ENCODE peak calls at places on chromosome 2, in six cellular contexts. E is pancreas, F is sigmoid colon, S is lung, V is lower lobe of right lung, L is left ventricle myocardium inferior. X is an unnamed sample. For H3K27me3, the result is how much of the 10 kb centered on the place peaks cover.

GRCh38 chr2:200156140-200156858 is 150.2 kb upstream of the SPATS2L start:
- DNase-seq in E (no peak), F (no peak), S (no peak), V (no peak), L (no peak), X (no peak)

GRCh38 chr2:180676520-180676919 is 303.9 kb upstream of the UBE2E3 start:
- DNase-seq in E (no peak), F (no peak), S (no peak), V (no peak), L (no peak), X (no peak)

GRCh38 chr2:52501715-52502475 is 1265.7 kb upstream of the CHAC2 start:
- DNase-seq in E (no peak), F (no peak), S (no peak), V (no peak), L (no peak), X (no peak)

GRCh38 chr2:200905618-200906296 is 16.6 kb downstream of the NIF3L1 start:
- DNase-seq in E (peak), F (no peak), S (peak), V (peak), L (peak), X (no peak)

GRCh38 chr2:62467475-62468321 is 38.3 kb downstream of the TMEM17 start:
- DNase-seq in E (no peak), F (no peak), S (peak), V (peak), L (peak), X (no peak)

GRCh38 chr2:158671381-158672245 is 123.5 kb upstream of the DAPL1 start:
- DNase-seq in E (no peak), F (no peak), S (no peak), V (no peak), L (no peak), X (no peak)

GRCh38 chr2:767440-767839 is 90.2 kb upstream of the TMEM18 start:
- DNase-seq in E (no peak), F (no peak), S (no peak), V (no peak), L (no peak), X (peak)

GRCh38 chr2:164910091-164910899 is 45.0 kb downstream of the SLC38A11 start:
- DNase-seq in E (no peak), F (no peak), S (no peak), V (no peak), L (no peak), X (peak)

GRCh38 chr2:74876081-74876886 is 42.4 kb downstream of the HK2 start:
- DNase-seq in E (no peak), F (no peak), S (no peak), V (no peak), L (no peak), X (peak)

GRCh38 chr2:43110442-43110871 is 115.9 kb downstream of the ZFP36L2 start:
- DNase-seq in E (no peak), F (peak), S (no peak), V (no peak), L (peak), X (no peak)

GRCh38 chr2:213175673-213176247 is 24.3 kb upstream of the IKZF2 start:
- DNase-seq in E (no peak), F (no peak), S (no peak), V (no peak), L (no peak), X (no peak)

GRCh38 chr2:80499095-80499494 is 194.5 kb upstream of the LRRTM1 start:
- DNase-seq in E (no peak), F (no peak), S (no peak), V (no peak), L (no peak), X (no peak)

GRCh38 chr2:76008001-76008702 is 297.4 kb upstream of the GCFC2 start:
- DNase-seq in E (no peak), F (no peak), S (no peak), V (peak), L (no peak), X (no peak)

GRCh38 chr2:71675296-71675695 is 221.9 kb downstream of the DYSF start:
- DNase-seq in E (peak), F (peak), S (peak), V (peak), L (no peak), X (no peak)

GRCh38 chr2:185511925-185512324 is 226.7 kb upstream of the FSIP2 start:
- DNase-seq in E (no peak), F (no peak), S (no peak), V (no peak), L (no peak), X (no peak)

GRCh38 chr2:161426788-161427412 is 10.8 kb downstream of the TBR1 start:
- DNase-seq in E (peak), F (no peak), S (no peak), V (no peak), L (no peak), X (no peak)

GRCh38 chr2:161426416-161426787 is 10.3 kb downstream of the TBR1 start:
- DNase-seq in E (no peak), F (no peak), S (no peak), V (no peak), L (no peak), X (no peak)

GRCh38 chr2:161425966-161426365 is 9.9 kb downstream of the TBR1 start:
- DNase-seq in E (no peak), F (no peak), S (no peak), V (no peak), L (no peak), X (no peak)

GRCh38 chr2:161428240-161428587 is 12.1 kb downstream of the TBR1 start:
- DNase-seq in E (peak), F (no peak), S (no peak), V (no peak), L (no peak), X (no peak)

DNA sequence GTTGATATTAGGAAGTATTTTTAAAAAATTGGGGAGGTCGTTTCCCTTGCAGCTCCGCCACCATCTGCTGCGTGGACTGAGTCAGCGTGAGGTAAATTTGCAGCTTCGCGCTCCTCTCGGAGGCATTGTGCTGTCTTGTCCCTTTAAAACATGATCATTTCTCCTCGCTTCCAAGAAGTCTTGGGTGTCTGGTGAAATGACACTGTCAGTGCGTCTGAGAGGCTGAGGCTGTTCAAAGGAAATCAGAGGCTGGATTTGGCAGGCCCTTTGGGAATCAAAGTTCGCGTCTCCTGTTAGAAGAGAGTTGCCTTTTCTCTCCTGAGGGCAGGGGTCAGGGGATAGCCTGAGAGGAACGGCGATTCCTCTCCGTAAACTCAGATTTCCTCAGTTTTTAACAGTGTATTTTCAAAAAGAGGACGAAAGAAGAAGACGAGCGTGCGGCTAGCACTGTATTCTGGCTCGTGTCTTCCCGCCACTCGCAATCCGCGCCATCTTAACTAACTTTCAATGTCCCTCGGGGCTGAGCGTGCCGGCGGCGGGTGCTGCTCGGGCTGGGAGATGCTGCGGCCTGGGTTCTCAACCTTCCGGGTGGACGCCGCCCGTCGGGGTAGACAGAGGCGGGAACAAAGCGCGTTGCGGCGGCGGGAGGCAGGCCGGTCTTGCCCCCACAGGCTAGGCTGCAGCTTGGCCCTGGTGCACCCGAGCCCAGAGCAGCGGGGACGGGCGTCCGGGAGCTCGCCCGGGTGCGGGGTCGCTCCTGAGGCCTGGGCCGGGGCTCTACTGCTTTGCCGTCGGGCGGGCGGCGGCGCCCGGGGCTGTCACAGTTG is 11.5 kb downstream of the TBR1 start:
- DNase-seq in E (peak), F (no peak), S (no peak), V (no peak), L (no peak), X (no peak)
- H3K27me3 ChIP-seq in E (half or more), F (half or more), S (under half), V (half or more), L (half or more), X (under half)

DNA sequence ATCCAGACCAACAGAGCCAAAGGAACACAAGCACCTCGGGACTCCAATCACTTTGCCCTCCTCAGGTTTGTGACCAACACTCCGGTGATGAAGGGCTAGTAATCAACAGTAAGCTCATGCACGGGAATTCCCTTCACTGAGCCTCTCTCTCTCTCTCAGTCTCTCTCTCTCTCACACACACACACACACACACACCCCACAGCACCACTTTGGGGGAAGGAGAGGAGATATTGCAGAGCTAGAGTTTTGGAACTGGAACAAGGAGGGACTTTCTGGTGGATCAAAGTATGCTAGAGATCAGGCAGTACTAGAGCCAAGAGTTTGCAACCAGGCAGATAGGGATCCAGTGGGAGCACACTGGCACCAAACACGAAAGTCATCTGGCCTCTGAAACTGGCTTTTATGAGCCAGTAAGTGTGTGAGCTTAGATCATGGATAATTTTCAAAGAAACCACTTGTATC is 98.7 kb downstream of the ANKRD44 start:
- DNase-seq in E (no peak), F (no peak), S (no peak), V (no peak), L (no peak), X (no peak)
- H3K4me3 ChIP-seq in E (no peak), F (no peak), S (no peak), V (no peak), L (no peak), X (no peak)

GRCh38 chr2:225740086-225740485 is 340.6 kb downstream of the NYAP2 start:
- DNase-seq in E (no peak), F (no peak), S (no peak), V (no peak), L (no peak), X (no peak)
- H3K27me3 ChIP-seq in E (under half), F (under half), S (under half), V (under half), L (under half), X (under half)

GRCh38 chr2:16126969-16127940 is 186.9 kb downstream of the MYCN start:
- DNase-seq in E (no peak), F (no peak), S (no peak), V (no peak), L (no peak), X (no peak)

GRCh38 chr2:16130541-16130880 is 190.2 kb downstream of the MYCN start:
- DNase-seq in E (no peak), F (no peak), S (no peak), V (no peak), L (no peak), X (no peak)

GRCh38 chr2:16129716-16130540 is 189.6 kb downstream of the MYCN start:
- DNase-seq in E (no peak), F (no peak), S (no peak), V (no peak), L (no peak), X (no peak)

GRCh38 chr2:16127958-16128357 is 187.6 kb downstream of the MYCN start:
- DNase-seq in E (no peak), F (no peak), S (no peak), V (no peak), L (no peak), X (no peak)

GRCh38 chr2:16128746-16129610 is 188.6 kb downstream of the MYCN start:
- DNase-seq in E (no peak), F (no peak), S (no peak), V (no peak), L (no peak), X (no peak)
- H3K4me3 ChIP-seq in E (no peak), F (no peak), S (no peak), V (no peak), L (no peak), X (no peak)

GRCh38 chr2:151977631-151978030 is 121.2 kb downstream of the CACNB4 start:
- DNase-seq in E (no peak), F (no peak), S (no peak), V (no peak), L (no peak), X (no peak)
- H3K27me3 ChIP-seq in E (under half), F (under half), S (under half), V (under half), L (under half), X (under half)

X was measured in GM06990.